ENCODE peak calls at places on chromosomes 12 and 14, in five cellular contexts. Q is prostate gland, U is hepatocyte, G is lung, V is Panc1. D is an unnamed sample.

GRCh38 chr14:104343690-104344640 is 205.6 kb downstream of the KIF26A start:
- DNase-seq in Q (no peak), U (no peak), G (no peak), V (no peak), D (no peak)

GRCh38 chr14:91388551-91388975 is 29.1 kb downstream of the CCDC88C start:
- DNase-seq in Q (no peak), U (no peak), G (no peak), V (no peak), D (no peak)

GRCh38 chr12:93954160-93955112 is 193.9 kb upstream of the PLXNC1 start:
- DNase-seq in Q (no peak), U (no peak), G (no peak), V (no peak), D (no peak)

GRCh38 chr12:34288963-34289345 is 266.7 kb downstream of the ALG10 start:
- DNase-seq in Q (no peak), U (peak), G (no peak), V (no peak), D (no peak)

GRCh38 chr14:104797112-104798044 is 1.8 kb upstream of the AKT1 start:
- DNase-seq in Q (no peak), U (peak), G (no peak), V (no peak), D (peak)

GRCh38 chr14:99476864-99477263 is 3.8 kb downstream of the SETD3 start:
- DNase-seq in Q (no peak), U (no peak), G (no peak), V (no peak), D (no peak)

GRCh38 chr14:103705158-103705523 is 10.1 kb downstream of the XRCC3 start:
- DNase-seq in Q (peak), U (no peak), G (peak), V (no peak), D (no peak)

GRCh38 chr12:71558445-71558844 is 105.2 kb downstream of the ZFC3H1 start:
- DNase-seq in Q (no peak), U (no peak), G (no peak), V (no peak), D (no peak)

DNA sequence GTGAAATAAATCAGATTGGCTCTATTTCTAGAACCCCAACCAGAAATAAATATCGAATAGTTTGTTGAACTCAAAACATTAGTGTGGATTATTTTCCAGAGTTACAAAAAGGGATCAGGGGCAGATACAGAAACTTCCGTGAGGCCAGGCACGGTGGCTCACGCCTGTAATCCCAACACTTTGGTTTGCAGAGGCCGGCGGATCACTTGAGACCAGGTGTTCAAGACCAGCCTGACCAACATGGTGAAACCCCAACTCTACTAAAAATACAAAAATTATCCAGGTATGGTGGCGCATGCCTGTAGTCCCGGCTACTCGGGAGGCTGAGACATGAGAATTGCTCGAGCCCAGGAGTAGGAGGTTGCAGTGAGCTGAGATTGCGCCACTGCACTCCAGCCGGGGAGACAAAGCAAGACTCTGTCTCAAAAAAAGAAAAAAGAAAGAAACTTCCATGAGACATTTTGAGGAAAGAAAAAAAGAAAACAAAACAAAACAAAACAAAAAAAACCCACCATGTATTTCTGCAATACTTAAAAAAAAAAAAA is 2.1 kb downstream of the FBXO21 start:
- DNase-seq in Q (no peak), U (no peak), G (no peak), V (no peak), D (no peak)
- H3K4me3 ChIP-seq in Q (no peak), U (peak), G (no peak), V (no peak), D (no peak)

GRCh38 chr14:87018294-87018693 is 974.7 kb downstream of the GALC start:
- DNase-seq in Q (no peak), U (no peak), G (no peak), V (no peak), D (no peak)

GRCh38 chr14:87014854-87015253 is 978.1 kb downstream of the GALC start:
- DNase-seq in Q (no peak), U (no peak), G (no peak), V (no peak), D (no peak)

GRCh38 chr14:87017335-87017734 is 975.6 kb downstream of the GALC start:
- DNase-seq in Q (no peak), U (no peak), G (no peak), V (no peak), D (no peak)

GRCh38 chr14:87013583-87013982 is 979.4 kb downstream of the GALC start:
- DNase-seq in Q (no peak), U (no peak), G (no peak), V (no peak), D (no peak)
- H3K27ac ChIP-seq in Q (no peak), U (no peak), G (no peak), V (no peak), D (no peak)

GRCh38 chr12:55280991-55281390 is 15.4 kb downstream of the OR6C6 start:
- DNase-seq in Q (no peak), U (no peak), G (no peak), V (no peak), D (no peak)
- H3K4me3 ChIP-seq in Q (no peak), U (no peak), G (no peak), V (no peak), D (no peak)

GRCh38 chr14:75070383-75070782 is 942 bp downstream of the ZC2HC1C start:
- DNase-seq in Q (no peak), U (no peak), G (no peak), V (no peak), D (no peak)
- H3K27ac ChIP-seq in Q (peak), U (peak), G (peak), V (peak), D (peak)